ENCODE peak calls at places on chromosomes 1 and 21, in nine cellular contexts. M is DND-41, Z is fibroblast of lung, B is mammary epithelial cell, A is HCT116, C is endothelial cell of umbilical vein, E is GM12878, T is PC-3, K is MM.1S. N is an unnamed sample.
A peak's percentile ranks its signal among the peaks of the same experiment; 100 is the strongest.

GRCh38 chr1:173410794-173411236 is 66.3 kb upstream of the PRDX6 start:
- DNase-seq in M (no peak), Z (no peak), B (no peak), A (no peak), C (no peak), E (peak; percentile 84), T (no peak), K (peak; percentile 72), N (no peak)

GRCh38 chr1:112803906-112804762 is 89.0 kb upstream of the PPM1J start:
- DNase-seq in M (peak; percentile 70), Z (peak; percentile 68), B (peak; percentile 59), A (peak; percentile 61), C (peak; percentile 69), E (peak; percentile 4), T (peak; percentile 87), K (peak; percentile 47), N (peak; percentile 23)

GRCh38 chr1:202802998-202803932 is 5.0 kb downstream of the KDM5B start:
- DNase-seq in M (no peak), Z (peak; percentile 63), B (peak; percentile 25), A (peak; percentile 46), C (peak; percentile 10), E (no peak), T (peak; percentile 54), K (no peak), N (no peak)

GRCh38 chr21:42233067-42233981 is 14.4 kb downstream of the ABCG1 start:
- DNase-seq in M (peak; percentile 57), Z (peak; percentile 79), B (no peak), A (no peak), C (peak; percentile 86), E (peak; percentile 82), T (peak; percentile 13), K (peak; percentile 66), N (no peak)

GRCh38 chr1:235017719-235018118 is 110.9 kb downstream of the TOMM20 start:
- DNase-seq in M (no peak), Z (no peak), B (peak; percentile 42), A (no peak), C (no peak), E (no peak), T (peak; percentile 3), K (no peak), N (peak; percentile 44)

GRCh38 chr1:215001419-215002021 is 81.0 kb upstream of the KCNK2 start:
- DNase-seq in M (no peak), Z (no peak), B (peak; percentile 75), A (no peak), C (no peak), E (peak; percentile 76), T (no peak), K (peak; percentile 60), N (no peak)

GRCh38 chr1:201329286-201329685 is 46.0 kb downstream of the PKP1 start:
- DNase-seq in M (no peak), Z (peak; percentile 69), B (no peak), A (no peak), C (no peak), E (no peak), T (no peak), K (no peak), N (peak; percentile 39)

GRCh38 chr1:117623698-117624097 is 17.9 kb downstream of the TENT5C start:
- DNase-seq in M (no peak), Z (no peak), B (no peak), A (no peak), C (no peak), E (no peak), T (no peak), K (peak; percentile 44), N (no peak)

GRCh38 chr1:67280696-67281095 is 27.0 kb upstream of the IL12RB2 start:
- DNase-seq in M (no peak), Z (no peak), B (no peak), A (no peak), C (no peak), E (no peak), T (peak; percentile 12), K (no peak), N (no peak)

GRCh38 chr1:22080184-22080583 is 27.7 kb downstream of the CDC42 start:
- DNase-seq in M (no peak), Z (no peak), B (no peak), A (no peak), C (no peak), E (no peak), T (no peak), K (no peak), N (no peak)

GRCh38 chr1:168609133-168609715 is 32.8 kb downstream of the XCL1 start:
- DNase-seq in M (no peak), Z (peak; percentile 21), B (no peak), A (no peak), C (peak; percentile 15), E (no peak), T (peak; percentile 34), K (no peak), N (peak; percentile 69)

GRCh38 chr1:11869104-11869503 is 10.4 kb upstream of the NPPB start:
- DNase-seq in M (no peak), Z (no peak), B (no peak), A (no peak), C (no peak), E (no peak), T (no peak), K (no peak), N (no peak)

GRCh38 chr1:156840880-156841279 is 18.0 kb downstream of the INSRR start:
- DNase-seq in M (no peak), Z (no peak), B (no peak), A (no peak), C (no peak), E (no peak), T (no peak), K (no peak), N (no peak)

DNA sequence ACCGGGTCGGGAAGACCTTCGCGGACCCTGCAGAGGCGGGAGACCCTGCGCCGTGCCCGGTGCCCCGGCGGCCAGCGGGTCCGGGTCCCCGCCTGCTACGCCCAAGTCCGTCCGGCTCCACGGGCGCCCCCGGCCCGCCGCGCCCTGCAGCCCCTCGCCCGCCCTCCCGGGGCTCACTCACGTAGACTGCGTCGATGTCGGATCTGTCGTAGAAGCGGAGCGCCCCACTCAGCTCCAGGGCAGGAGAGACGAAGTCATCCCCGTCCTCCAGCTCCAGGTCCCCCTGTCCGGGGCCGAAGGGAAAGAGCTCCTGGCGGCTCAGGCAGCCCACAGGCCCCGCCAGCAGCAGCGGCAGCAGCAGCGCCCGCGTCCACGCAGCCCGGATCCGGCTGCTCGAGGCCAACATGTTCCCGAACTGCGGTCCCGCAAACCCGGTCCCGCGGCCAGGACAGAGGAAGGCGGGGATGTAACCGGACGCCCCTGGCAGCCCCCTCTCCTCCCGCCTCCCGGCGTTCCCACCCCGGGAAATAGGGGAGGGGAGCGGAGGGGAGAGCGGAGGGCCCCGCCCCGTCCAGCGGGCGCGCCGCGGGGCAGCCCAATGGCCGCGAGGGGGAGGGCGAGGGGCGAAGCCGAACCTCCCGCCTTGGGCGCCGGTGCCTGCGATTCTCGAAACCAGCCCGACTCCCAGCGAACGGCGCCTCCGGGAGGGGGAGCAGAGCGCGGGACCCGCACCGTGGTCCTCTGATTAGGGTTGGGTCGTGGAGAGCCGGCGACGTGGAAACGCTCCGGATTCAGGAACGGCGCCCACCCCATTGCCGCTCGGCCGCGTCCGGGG is at the start of gene NID1:
- DNase-seq in M (no peak), Z (peak; percentile 88), B (peak; percentile 42), A (no peak), C (peak; percentile 75), E (no peak), T (peak; percentile 71), K (no peak), N (peak; percentile 71)
- TF ChIP-seq EZH2 in M (no peak), Z (no peak), B (peak; percentile 57), A (no peak), C (peak; percentile 17), E (no peak), T (no peak), K (no peak), N (no peak)

DNA sequence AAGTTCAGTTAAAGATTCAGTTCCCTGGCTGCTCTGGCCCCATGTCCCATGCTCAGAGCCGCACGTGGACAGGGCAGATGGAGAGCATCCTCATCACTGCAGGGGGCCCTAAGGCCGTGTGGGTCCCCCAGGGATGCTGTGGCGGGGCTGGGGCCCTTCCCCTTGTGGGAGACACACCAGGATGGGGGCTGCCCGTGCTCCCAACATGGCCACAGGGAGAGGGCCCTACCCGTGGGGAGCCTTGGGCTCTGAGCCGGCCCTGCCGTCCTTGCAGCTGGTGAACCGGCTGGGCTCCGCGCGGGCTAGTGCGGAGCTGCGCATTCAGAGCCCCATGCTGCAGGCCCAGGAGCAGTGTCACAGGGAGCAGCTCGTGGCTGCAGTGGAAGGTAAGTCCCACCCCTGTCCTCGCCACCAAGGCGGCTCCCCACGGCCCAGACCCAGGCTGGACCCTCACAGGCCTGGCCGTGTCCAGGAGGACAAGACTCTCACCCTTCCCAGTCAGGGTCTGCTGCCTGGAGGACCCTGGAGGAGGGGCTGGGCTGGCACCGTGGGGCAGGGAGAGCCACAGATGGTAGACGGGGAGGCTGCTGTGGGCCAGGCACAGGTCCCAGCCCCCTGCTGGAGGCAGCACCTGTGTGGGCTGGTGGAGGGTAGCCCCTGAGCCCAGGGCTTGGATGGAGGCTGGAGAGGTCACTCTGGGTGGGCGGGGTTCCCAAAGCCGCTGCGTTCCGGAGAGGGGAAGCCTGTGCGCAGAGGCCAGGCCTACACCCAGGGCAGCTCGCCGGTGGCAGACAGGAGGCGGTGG is 53.8 kb downstream of the TRIM11 start:
- DNase-seq in M (no peak), Z (no peak), B (no peak), A (no peak), C (no peak), E (no peak), T (no peak), K (no peak), N (no peak)
- H3K9ac ChIP-seq in M (no peak overlapping the region), Z (no peak overlapping the region), B (no peak overlapping the region), A (no peak overlapping the region), C (no peak overlapping the region), E (no peak overlapping the region), T (no peak overlapping the region), K (no peak overlapping the region), N (no peak overlapping the region)

DNA sequence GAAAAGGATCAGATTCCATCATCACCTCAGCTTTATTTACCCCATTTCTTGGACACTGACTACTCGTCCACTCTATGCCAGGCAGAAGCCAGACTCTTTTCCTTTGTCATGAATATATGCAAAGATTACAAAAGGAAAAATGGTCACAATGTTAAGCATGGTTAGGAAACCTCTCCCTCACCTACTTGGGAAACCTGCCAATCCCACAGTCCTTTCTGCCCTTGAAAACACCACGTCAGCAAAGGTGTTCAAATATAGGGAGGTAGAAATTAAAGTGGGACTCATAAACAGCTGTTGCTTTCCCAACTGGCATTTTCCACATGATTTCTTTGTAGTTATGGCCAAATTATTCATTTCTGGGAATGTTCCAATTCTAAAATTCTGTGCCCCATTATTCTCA is 16.2 kb upstream of the ATP13A2 start:
- DNase-seq in M (no peak), Z (no peak), B (no peak), A (no peak), C (no peak), E (no peak), T (no peak), K (no peak), N (no peak)
- H3K4me3 ChIP-seq in M (no peak overlapping the region), Z (no peak overlapping the region), B (no peak overlapping the region), A (no peak overlapping the region), C (no peak overlapping the region), E (no peak overlapping the region), T (no peak overlapping the region), K (no peak overlapping the region), N (no peak overlapping the region)

DNA sequence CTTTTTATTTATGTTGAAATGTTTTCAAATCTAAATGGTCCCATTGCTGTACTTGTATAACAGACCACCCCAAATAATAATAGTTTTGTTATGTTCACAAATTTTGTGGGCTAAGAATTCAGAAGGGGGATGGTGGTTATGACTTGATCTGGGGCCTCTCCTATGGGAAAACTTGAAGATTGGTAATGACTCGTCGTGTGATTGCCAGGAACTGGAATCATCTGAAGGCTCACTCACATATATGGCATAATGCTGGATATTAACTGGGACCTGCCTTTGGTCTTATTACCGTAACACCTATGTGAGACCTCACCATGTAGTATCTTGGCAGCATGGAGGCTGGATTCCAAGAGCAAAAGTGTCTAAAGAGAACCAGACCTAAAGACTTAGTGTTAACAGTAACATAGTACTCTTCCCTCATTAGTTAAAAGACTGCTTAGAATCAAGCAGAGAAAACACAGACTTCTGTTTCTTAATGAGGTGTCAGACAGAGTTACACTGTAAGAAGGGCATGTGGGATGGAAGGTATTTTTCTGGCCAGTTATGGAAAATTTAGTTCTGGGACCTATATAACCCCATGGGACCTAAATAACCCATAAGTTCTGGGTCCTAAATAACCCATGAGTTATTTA is 11.9 kb downstream of the LYPLAL1 start:
- DNase-seq in M (no peak), Z (no peak), B (peak; percentile 7), A (no peak), C (no peak), E (no peak), T (peak; percentile 28), K (no peak), N (no peak)
- TF ChIP-seq EZH2 in M (no peak), Z (no peak), B (no peak), A (no peak), C (no peak), E (no peak), T (no peak), K (no peak), N (no peak)